ENCODE peak calls at places on chromosomes 6 and 20, in eight cellular contexts. Z is lower lobe of right lung, Y is AG04450, U is cardiac fibroblast, H is GM13977, K is dorsolateral prefrontal cortex, M is Caco-2, A is lower leg skin. X is an unnamed sample.

GRCh38 chr6:169292340-169293124 is 38.9 kb upstream of the THBS2 start:
- DNase-seq in Z (no peak), Y (peak), U (peak), H (no peak), K (no peak), M (peak), A (peak), X (no peak)

GRCh38 chr6:150844371-150844770 is 21.1 kb upstream of the MTHFD1L start:
- DNase-seq in Z (no peak), Y (no peak), U (no peak), H (no peak), K (no peak), M (no peak), A (no peak), X (no peak)

GRCh38 chr20:25282034-25282781 is 34.3 kb downstream of the PYGB start:
- DNase-seq in Z (peak), Y (no peak), U (no peak), H (no peak), K (no peak), M (no peak), A (peak), X (peak)

GRCh38 chr6:107823047-107823557 is 1.0 kb downstream of the SCML4 start:
- DNase-seq in Z (no peak), Y (no peak), U (no peak), H (peak), K (no peak), M (no peak), A (no peak), X (no peak)

GRCh38 chr6:145015739-145016558 is 719.4 kb downstream of the EPM2A start:
- DNase-seq in Z (no peak), Y (peak), U (peak), H (peak), K (no peak), M (no peak), A (no peak), X (no peak)

GRCh38 chr6:106103728-106104109 is 17.6 kb downstream of the PRDM1 start:
- DNase-seq in Z (no peak), Y (no peak), U (no peak), H (peak), K (no peak), M (no peak), A (no peak), X (no peak)

GRCh38 chr20:18497603-18498002 is 578 bp upstream of the RBBP9 start:
- DNase-seq in Z (no peak), Y (no peak), U (no peak), H (no peak), K (no peak), M (no peak), A (no peak), X (no peak)

GRCh38 chr6:89122625-89123024 is 4.8 kb upstream of the SRSF12 start:
- DNase-seq in Z (no peak), Y (no peak), U (peak), H (peak), K (no peak), M (peak), A (no peak), X (no peak)

GRCh38 chr6:160137130-160137988 is 15.7 kb downstream of the SLC22A1 start:
- DNase-seq in Z (no peak), Y (no peak), U (no peak), H (peak), K (no peak), M (no peak), A (peak), X (no peak)

GRCh38 chr20:35320396-35321126 is 28.3 kb upstream of the FAM83C start:
- DNase-seq in Z (no peak), Y (no peak), U (no peak), H (no peak), K (no peak), M (peak), A (no peak), X (no peak)

GRCh38 chr6:157264701-157265100 is 58.6 kb downstream of the TMEM242 start:
- DNase-seq in Z (no peak), Y (no peak), U (no peak), H (no peak), K (no peak), M (no peak), A (no peak), X (no peak)

GRCh38 chr6:30013296-30013922 is 47.7 kb upstream of the POLR1H start:
- DNase-seq in Z (no peak), Y (no peak), U (no peak), H (peak), K (no peak), M (no peak), A (no peak), X (no peak)

GRCh38 chr6:107491059-107491609 is 1.2 kb downstream of the SOBP start:
- DNase-seq in Z (peak), Y (no peak), U (peak), H (peak), K (peak), M (peak), A (peak), X (no peak)

GRCh38 chr6:163489584-163489983 is 75.1 kb downstream of the QKI start:
- DNase-seq in Z (no peak), Y (no peak), U (no peak), H (no peak), K (no peak), M (no peak), A (no peak), X (no peak)

GRCh38 chr20:7585126-7585679 is 355.1 kb downstream of the HAO1 start:
- DNase-seq in Z (no peak), Y (no peak), U (peak), H (no peak), K (no peak), M (no peak), A (no peak), X (no peak)

GRCh38 chr6:150547511-150548222 is 52.0 kb upstream of the PLEKHG1 start:
- DNase-seq in Z (no peak), Y (no peak), U (no peak), H (no peak), K (no peak), M (no peak), A (no peak), X (no peak)

GRCh38 chr6:137236581-137237355 is 17.6 kb upstream of the IFNGR1 start:
- DNase-seq in Z (no peak), Y (no peak), U (no peak), H (no peak), K (no peak), M (no peak), A (no peak), X (no peak)

GRCh38 chr20:22716824-22717351 is 132.5 kb upstream of the FOXA2 start:
- DNase-seq in Z (peak), Y (no peak), U (peak), H (no peak), K (no peak), M (no peak), A (no peak), X (no peak)

GRCh38 chr6:25395731-25396130 is 116.6 kb downstream of the CARMIL1 start:
- DNase-seq in Z (no peak), Y (no peak), U (no peak), H (no peak), K (no peak), M (no peak), A (no peak), X (no peak)

GRCh38 chr6:75551367-75551952 is 50.2 kb upstream of the SENP6 start:
- DNase-seq in Z (no peak), Y (no peak), U (no peak), H (no peak), K (no peak), M (no peak), A (no peak), X (no peak)

GRCh38 chr20:50844430-50845100 is 49.7 kb downstream of the BCAS4 start:
- DNase-seq in Z (no peak), Y (peak), U (peak), H (peak), K (no peak), M (no peak), A (no peak), X (no peak)

GRCh38 chr20:43681468-43681942 is 14.6 kb downstream of the MYBL2 start:
- DNase-seq in Z (no peak), Y (no peak), U (no peak), H (no peak), K (peak), M (peak), A (no peak), X (no peak)

GRCh38 chr20:61756446-61756845 is 309.2 kb downstream of the TAF4 start:
- DNase-seq in Z (peak), Y (no peak), U (no peak), H (no peak), K (no peak), M (no peak), A (no peak), X (no peak)

GRCh38 chr6:148166339-148166949 is 176.2 kb upstream of the SASH1 start:
- DNase-seq in Z (no peak), Y (peak), U (peak), H (peak), K (no peak), M (peak), A (no peak), X (no peak)

GRCh38 chr20:56574531-56575142 is 41.6 kb downstream of the FAM209B start:
- DNase-seq in Z (no peak), Y (no peak), U (no peak), H (no peak), K (no peak), M (no peak), A (peak), X (no peak)

GRCh38 chr20:49814057-49814675 is 1.5 kb downstream of the SLC9A8 start:
- DNase-seq in Z (no peak), Y (no peak), U (no peak), H (no peak), K (no peak), M (no peak), A (no peak), X (no peak)

GRCh38 chr6:10309826-10310405 is 105.0 kb downstream of the TFAP2A start:
- DNase-seq in Z (no peak), Y (no peak), U (no peak), H (no peak), K (no peak), M (no peak), A (no peak), X (no peak)

GRCh38 chr6:133590814-133591213 is 298.1 kb upstream of the TCF21 start:
- DNase-seq in Z (no peak), Y (no peak), U (no peak), H (no peak), K (no peak), M (no peak), A (no peak), X (no peak)

GRCh38 chr6:15948930-15949900 is 179.7 kb upstream of the MYLIP start:
- DNase-seq in Z (peak), Y (no peak), U (peak), H (no peak), K (no peak), M (peak), A (no peak), X (no peak)

GRCh38 chr20:48155231-48155630 is 369.9 kb upstream of the SULF2 start:
- DNase-seq in Z (no peak), Y (no peak), U (no peak), H (no peak), K (peak), M (no peak), A (no peak), X (no peak)

GRCh38 chr6:99393698-99394531 is at the start of gene COQ3:
- DNase-seq in Z (peak), Y (peak), U (peak), H (peak), K (peak), M (peak), A (peak), X (peak)

GRCh38 chr6:116616757-116617093 is 446 bp downstream of the RSPH4A start:
- DNase-seq in Z (no peak), Y (no peak), U (no peak), H (peak), K (peak), M (peak), A (no peak), X (no peak)
- TF ChIP-seq CTCF in Z (no peak), Y (no peak), U (no peak), H (no peak), K (no peak), M (no peak), A (no peak), X (no peak)

DNA sequence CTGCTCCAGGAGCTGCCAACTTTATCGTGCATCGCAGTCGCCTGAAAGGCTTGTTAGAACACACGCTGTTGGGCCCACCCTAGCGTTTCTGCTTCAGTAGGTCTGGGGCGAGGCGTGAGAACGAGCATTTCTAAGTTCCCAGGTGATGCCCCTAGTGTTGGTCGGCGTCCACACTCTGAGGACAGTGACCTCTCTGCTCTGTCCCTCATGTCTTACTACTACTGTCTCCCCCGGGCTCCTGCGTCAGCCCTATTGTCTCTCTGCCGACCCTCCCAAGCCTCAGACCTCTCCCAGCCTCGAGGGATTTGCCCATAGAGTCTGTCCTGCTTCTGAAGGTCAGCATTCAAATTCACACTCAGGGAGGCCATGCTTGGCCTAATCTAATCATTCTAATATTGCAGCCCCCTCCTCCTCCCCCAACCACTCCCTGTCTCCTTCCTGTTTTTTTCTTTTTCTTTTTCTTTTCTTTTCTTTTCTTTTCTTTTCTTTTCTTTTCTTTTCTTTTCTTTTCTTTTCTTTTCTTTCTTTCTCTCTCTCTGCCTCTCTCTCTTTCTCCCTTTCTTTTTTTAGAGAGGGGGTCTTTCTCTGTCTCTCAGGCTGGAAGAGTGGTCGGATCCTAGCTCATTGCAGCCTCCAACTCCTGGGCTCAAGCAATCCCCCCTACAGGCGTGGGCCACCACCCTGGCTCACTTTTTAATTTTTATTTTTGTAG is 873 bp upstream of the ZFP64 start:
- DNase-seq in Z (peak), Y (no peak), U (no peak), H (peak), K (no peak), M (no peak), A (no peak), X (no peak)
- TF ChIP-seq CTCF in Z (no peak), Y (no peak), U (peak), H (peak), K (no peak), M (peak), A (no peak), X (no peak)

DNA sequence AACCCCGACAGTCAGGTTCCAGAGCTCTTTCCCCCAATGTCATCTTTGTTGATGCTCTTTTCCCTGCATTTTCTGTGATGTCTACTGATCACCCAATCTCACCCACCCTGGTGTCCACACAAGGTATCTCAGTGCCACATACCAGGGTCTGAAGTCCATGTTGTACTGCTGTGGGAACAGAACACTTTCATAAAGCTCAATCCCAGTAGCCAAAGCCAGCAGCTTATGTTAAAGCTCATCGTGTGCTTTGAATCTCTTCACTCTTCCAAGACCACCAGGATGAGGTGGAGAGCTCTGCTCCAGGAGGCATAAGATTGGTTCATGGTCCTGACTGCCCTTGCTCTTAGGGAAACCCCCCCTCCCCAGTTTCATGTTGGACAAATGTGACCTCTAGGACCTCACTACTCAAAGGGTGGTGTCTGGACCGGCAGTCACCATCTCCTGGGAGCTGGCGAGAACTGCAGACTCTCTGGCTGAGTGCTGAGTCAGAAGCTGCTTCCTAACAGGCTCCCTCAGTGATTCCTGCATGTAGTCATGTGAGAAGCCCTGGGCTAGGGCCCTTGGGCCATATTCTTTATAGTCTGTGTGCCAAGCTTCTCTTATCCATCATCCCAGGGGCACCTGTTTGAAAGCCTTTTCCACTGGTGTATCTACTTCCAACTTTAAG is 13.4 kb upstream of the CPNE5 start:
- DNase-seq in Z (no peak), Y (no peak), U (peak), H (no peak), K (no peak), M (no peak), A (peak), X (no peak)
- TF ChIP-seq CTCF in Z (no peak), Y (peak), U (peak), H (no peak), K (no peak), M (no peak), A (no peak), X (no peak)

DNA sequence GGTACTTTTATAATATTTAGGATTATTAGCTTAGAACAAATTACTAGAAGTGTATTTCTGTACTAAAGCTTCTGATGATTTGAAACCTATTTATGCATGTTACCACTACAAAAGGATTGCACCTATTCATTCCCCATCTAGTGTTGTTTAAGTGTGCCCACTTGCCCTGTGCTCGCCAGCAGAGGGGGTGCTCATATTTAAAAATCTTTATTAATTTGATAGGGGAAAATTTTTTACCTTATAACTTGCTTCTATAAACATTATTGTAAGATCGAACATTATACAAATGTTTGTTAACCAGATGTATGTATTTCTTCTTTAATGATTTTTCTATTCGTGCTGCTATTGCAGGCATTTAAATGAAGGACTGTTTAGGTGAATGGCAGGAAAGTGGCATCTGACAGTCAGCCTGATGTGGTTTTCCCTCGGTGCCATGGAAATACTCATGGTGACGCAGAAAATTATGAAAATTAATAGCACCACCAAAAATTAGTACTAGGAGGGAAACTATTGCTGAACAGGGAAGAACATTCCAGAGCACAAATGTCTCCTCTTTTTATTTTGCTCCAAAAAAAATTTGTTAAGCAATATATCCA is 44.1 kb upstream of the FNDC1 start:
- DNase-seq in Z (no peak), Y (no peak), U (no peak), H (no peak), K (no peak), M (no peak), A (peak), X (no peak)
- TF ChIP-seq CTCF in Z (peak), Y (peak), U (peak), H (no peak), K (peak), M (no peak), A (no peak), X (no peak)

DNA sequence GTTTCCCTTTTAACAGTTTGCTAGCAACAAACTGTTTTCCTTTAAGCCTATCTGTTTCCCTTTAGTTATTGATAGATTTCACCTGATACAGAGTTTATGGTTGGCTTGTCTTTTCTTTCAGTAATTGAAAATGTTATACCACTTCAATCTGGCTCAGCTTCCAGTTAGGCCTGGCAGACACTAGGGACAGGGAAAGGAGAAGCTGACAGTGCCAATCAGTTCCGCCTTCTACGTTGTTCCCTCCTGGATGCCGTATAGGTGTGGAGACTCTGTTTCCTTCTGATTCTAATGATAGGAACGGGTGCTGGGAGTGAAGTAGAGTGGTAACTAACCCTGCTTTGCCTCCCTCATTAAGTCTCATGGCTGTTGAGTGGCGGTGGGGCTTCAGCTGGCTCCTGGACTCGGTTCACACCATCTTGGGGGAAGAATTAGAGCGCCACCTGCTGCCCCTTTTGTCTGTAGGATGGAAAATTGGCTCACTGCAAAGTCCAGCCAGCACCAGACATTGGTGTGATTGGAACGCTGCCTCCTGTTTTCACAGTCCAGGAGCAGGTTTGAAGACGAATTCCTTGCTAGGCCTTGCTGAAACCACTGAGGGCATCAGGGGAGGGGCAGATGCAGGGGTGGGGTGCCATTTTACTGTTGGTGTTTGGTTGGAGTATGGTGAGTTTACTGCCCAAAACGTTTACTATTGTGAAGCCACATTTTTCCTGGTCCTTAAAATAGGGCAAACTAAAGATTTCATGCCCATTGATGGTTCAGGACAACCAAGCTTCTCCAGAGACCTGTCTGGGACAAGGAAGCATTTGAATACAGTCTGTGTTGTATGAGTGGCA is 1729.5 kb downstream of the GRIK2 start:
- DNase-seq in Z (peak), Y (no peak), U (peak), H (peak), K (peak), M (peak), A (no peak), X (no peak)
- TF ChIP-seq CTCF in Z (peak), Y (no peak), U (peak), H (peak), K (no peak), M (peak), A (no peak), X (no peak)

DNA sequence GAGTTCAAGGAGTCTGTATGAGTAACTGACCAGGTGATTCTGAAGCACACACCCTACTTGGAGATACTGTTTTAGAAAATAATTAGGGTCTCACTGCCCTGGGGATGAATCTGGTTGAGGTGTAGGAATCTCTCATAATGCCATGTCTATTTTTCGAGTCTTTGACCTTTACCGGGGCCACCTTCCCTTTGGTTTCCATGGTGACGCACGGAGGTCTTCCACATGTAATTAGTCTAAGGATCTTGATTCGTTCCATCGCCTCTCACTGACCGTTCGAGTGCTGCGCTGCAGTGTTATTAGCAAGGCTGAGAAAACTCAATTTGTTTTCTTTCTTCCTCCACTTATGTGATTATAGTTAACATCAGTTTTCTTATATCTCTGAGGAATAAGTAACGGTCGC is 144.3 kb upstream of the SPACA1 start:
- DNase-seq in Z (no peak), Y (no peak), U (no peak), H (no peak), K (no peak), M (no peak), A (no peak), X (no peak)
- TF ChIP-seq CTCF in Z (no peak), Y (no peak), U (no peak), H (no peak), K (no peak), M (no peak), A (no peak), X (no peak)

X was measured in omental fat pad.